ENCODE peak calls at places on chromosomes 12 and 14, in six cellular contexts. H is A549, F is NCI-H82, L is MM.1S, T is dorsolateral prefrontal cortex, P is RKO. V is an unnamed sample.

GRCh38 chr14:51369814-51370213 is 129.8 kb downstream of the TMX1 start:
- DNase-seq in L (peak), T (no peak), F (peak), H (peak), P (no peak), V (peak)

GRCh38 chr14:101224356-101225115 is 321.0 kb upstream of the RTL1 start:
- DNase-seq in L (no peak), T (peak), F (peak), H (no peak), P (no peak), V (no peak)

GRCh38 chr12:22729898-22730443 is 105.0 kb downstream of the ETNK1 start:
- DNase-seq in P (no peak), T (no peak), L (no peak), F (no peak), H (no peak), V (peak)

GRCh38 chr12:100141666-100141997 is 1.0 kb downstream of the BLTP3B start:
- DNase-seq in T (no peak), F (peak), P (peak), H (peak), L (peak), V (peak)

GRCh38 chr12:604956-605355 is 58.3 kb downstream of the NINJ2 start:
- DNase-seq in F (no peak), L (no peak), T (no peak), P (no peak), H (no peak), V (no peak)

GRCh38 chr12:112121780-112122565 is 3.4 kb upstream of the TRAFD1 start:
- DNase-seq in T (peak), F (peak), P (no peak), H (peak), L (no peak), V (peak)

GRCh38 chr12:47276253-47277070 is 196.7 kb upstream of the AMIGO2 start:
- DNase-seq in H (peak), P (no peak), F (peak), L (peak), T (no peak), V (peak)

GRCh38 chr12:124147579-124147978 is 147.3 kb upstream of the RFLNA start:
- DNase-seq in L (no peak), P (no peak), T (no peak), H (no peak), F (peak), V (no peak)

GRCh38 chr14:73069585-73069984 is 11.3 kb downstream of the RBM25 start:
- DNase-seq in P (no peak), H (no peak), L (no peak), F (no peak), T (no peak), V (no peak)

GRCh38 chr12:25072901-25073645 is 121.9 kb downstream of the DNAI7 start:
- DNase-seq in P (no peak), T (no peak), F (no peak), L (no peak), H (no peak), V (no peak)

GRCh38 chr12:19750116-19750644 is 310.9 kb downstream of the AEBP2 start:
- DNase-seq in P (no peak), F (no peak), T (no peak), H (no peak), L (no peak), V (no peak)

GRCh38 chr14:64800000-64800399 is 79.7 kb downstream of the SPTB start:
- DNase-seq in L (peak), T (no peak), F (peak), P (peak), H (peak), V (peak)

GRCh38 chr12:73342733-73343132 is 1070.6 kb downstream of the TRHDE start:
- DNase-seq in H (no peak), T (no peak), F (no peak), P (no peak), L (no peak), V (no peak)

GRCh38 chr14:64198486-64198885 is 95.7 kb downstream of the ESR2 start:
- DNase-seq in T (no peak), L (no peak), P (no peak), H (no peak), F (no peak), V (no peak)

GRCh38 chr14:57692671-57693070 is 173.2 kb downstream of the SLC35F4 start:
- DNase-seq in P (peak), L (peak), T (no peak), H (peak), F (peak), V (peak)

GRCh38 chr12:45446013-45446412 is 230.1 kb downstream of the ANO6 start:
- DNase-seq in L (no peak), T (no peak), P (no peak), H (no peak), F (no peak), V (no peak)

GRCh38 chr14:82621881-82622450 is 1088.3 kb upstream of the SEL1L start:
- DNase-seq in H (no peak), L (no peak), T (no peak), F (no peak), P (no peak), V (no peak)

GRCh38 chr14:20332386-20332945 is 613 bp downstream of the CCNB1IP1 start:
- DNase-seq in F (peak), T (no peak), L (no peak), H (no peak), P (peak), V (no peak)

GRCh38 chr12:112183141-112183581 is 57.8 kb downstream of the TRAFD1 start:
- DNase-seq in T (no peak), L (no peak), H (no peak), F (peak), P (no peak), V (no peak)

GRCh38 chr14:68471964-68472508 is 320.8 kb downstream of the ZFP36L1 start:
- DNase-seq in L (no peak), T (no peak), P (no peak), H (no peak), F (no peak), V (no peak)

GRCh38 chr14:87261621-87262020 is 731.4 kb downstream of the GALC start:
- DNase-seq in H (no peak), L (no peak), F (no peak), P (no peak), T (no peak), V (no peak)

GRCh38 chr14:92341791-92342190 is 18.8 kb downstream of the SLC24A4 start:
- DNase-seq in L (no peak), H (no peak), T (no peak), F (no peak), P (no peak), V (no peak)

GRCh38 chr12:120687570-120688289 is 781 bp downstream of the MLEC start:
- DNase-seq in H (no peak), T (no peak), L (peak), P (peak), F (peak), V (no peak)

GRCh38 chr12:8099235-8099634 is 17.2 kb downstream of the NECAP1 start:
- DNase-seq in L (no peak), T (no peak), H (no peak), F (no peak), P (no peak), V (no peak)

GRCh38 chr14:94374749-94375148 is 13.7 kb downstream of the SERPINA1 start:
- DNase-seq in P (no peak), F (no peak), L (no peak), H (no peak), T (no peak), V (no peak)

GRCh38 chr12:50925342-50925651 is 27.0 kb upstream of the HIGD1C start:
- DNase-seq in F (peak), T (no peak), P (no peak), L (no peak), H (no peak), V (no peak)

GRCh38 chr14:104392001-104392395 is 187.6 kb upstream of the C14orf180 start:
- DNase-seq in P (no peak), F (no peak), H (no peak), L (no peak), T (no peak), V (no peak)

GRCh38 chr12:68886636-68887572 is 46.1 kb downstream of the CPM start:
- DNase-seq in T (no peak), H (no peak), L (no peak), F (peak), P (no peak), V (no peak)

GRCh38 chr12:3944620-3945019 is 71.4 kb upstream of the PARP11 start:
- DNase-seq in H (no peak), L (no peak), T (no peak), P (no peak), F (no peak), V (no peak)

GRCh38 chr12:57889541-57889989 is 43.0 kb upstream of the CTDSP2 start:
- DNase-seq in T (no peak), H (no peak), P (no peak), F (no peak), L (no peak), V (peak)

GRCh38 chr12:108839890-108840230 is 17.5 kb downstream of the SSH1 start:
- DNase-seq in L (no peak), H (no peak), P (no peak), T (no peak), F (no peak), V (no peak)

GRCh38 chr14:87255046-87255445 is 737.9 kb downstream of the GALC start:
- DNase-seq in F (no peak), T (no peak), L (no peak), H (no peak), P (no peak), V (no peak)

GRCh38 chr12:101086490-101086889 is 123.5 kb downstream of the SLC5A8 start:
- DNase-seq in H (no peak), T (no peak), L (no peak), F (no peak), P (no peak), V (peak)

GRCh38 chr14:105477659-105478623 is 3.3 kb downstream of the CRIP2 start:
- DNase-seq in T (no peak), H (no peak), L (no peak), P (no peak), F (no peak), V (no peak)

GRCh38 chr14:91373591-91374245 is 43.9 kb downstream of the CCDC88C start:
- DNase-seq in T (no peak), H (no peak), P (peak), L (peak), F (no peak), V (no peak)

GRCh38 chr12:43550831-43551270 is 1.2 kb downstream of the ADAMTS20 start:
- DNase-seq in T (no peak), L (no peak), F (no peak), H (no peak), P (no peak), V (no peak)

V was measured in Daoy.